ENCODE peak calls at places on chromosomes 16 and 17, in five cellular contexts. G is H1, M is neuronal stem cell, Q is H9, V is trophoblast cell. B is an unnamed sample.

GRCh38 chr16:57503366-57503765 is 17.1 kb upstream of the DOK4 start:
- DNase-seq in V (no peak), G (no peak), Q (peak), M (no peak), B (no peak)

GRCh38 chr17:48468299-48468698 is 38.3 kb upstream of the SKAP1 start:
- DNase-seq in V (no peak), Q (no peak), G (no peak), M (no peak), B (no peak)

GRCh38 chr17:29149431-29150064 is 30.6 kb downstream of the MYO18A start:
- DNase-seq in M (no peak), V (no peak), Q (peak), G (no peak), B (no peak)

GRCh38 chr17:422196-422930 is 69.8 kb upstream of the RPH3AL start:
- DNase-seq in Q (no peak), G (no peak), V (peak), M (no peak), B (no peak)

GRCh38 chr17:42333053-42333452 is 44.8 kb downstream of the STAT5A start:
- DNase-seq in V (no peak), G (no peak), M (no peak), Q (no peak), B (no peak)

GRCh38 chr16:9790199-9790598 is 392.0 kb downstream of the GRIN2A start:
- DNase-seq in Q (no peak), M (no peak), G (no peak), V (no peak), B (no peak)

GRCh38 chr16:84785843-84786538 is 33.8 kb upstream of the CRISPLD2 start:
- DNase-seq in G (no peak), V (no peak), Q (no peak), M (no peak), B (peak)

GRCh38 chr17:20154601-20155000 is 145.4 kb downstream of the SPECC1 start:
- DNase-seq in M (no peak), G (no peak), Q (no peak), V (no peak), B (no peak)

GRCh38 chr17:80781188-80781577 is 210.5 kb upstream of the CHMP6 start:
- DNase-seq in G (no peak), Q (no peak), V (no peak), M (no peak), B (no peak)

GRCh38 chr16:67800252-67801046 is 5.9 kb downstream of the RANBP10 start:
- DNase-seq in Q (no peak), M (no peak), G (no peak), V (no peak), B (peak)

GRCh38 chr17:82193520-82194236 is 19.0 kb downstream of the CCDC57 start:
- DNase-seq in M (no peak), V (no peak), Q (no peak), G (no peak), B (no peak)

GRCh38 chr17:52159159-52159809 is 770 bp upstream of the CA10 start:
- DNase-seq in G (no peak), Q (peak), M (no peak), V (no peak), B (no peak)

GRCh38 chr16:23640669-23640958 is 496 bp downstream of the PALB2 start:
- DNase-seq in M (no peak), G (no peak), V (no peak), Q (no peak), B (no peak)

GRCh38 chr17:73718912-73719311 is 74.7 kb upstream of the SDK2 start:
- DNase-seq in G (no peak), V (no peak), M (no peak), Q (no peak), B (peak)

GRCh38 chr16:58088116-58088515 is 41.1 kb downstream of the CFAP20 start:
- DNase-seq in M (no peak), G (no peak), Q (no peak), V (no peak), B (no peak)

GRCh38 chr17:5950871-5951270 is 119.3 kb upstream of the WSCD1 start:
- DNase-seq in Q (no peak), V (no peak), M (no peak), G (no peak), B (no peak)

GRCh38 chr16:85520853-85521736 is 92.0 kb upstream of the GSE1 start:
- DNase-seq in Q (no peak), V (peak), G (no peak), M (no peak), B (no peak)

GRCh38 chr17:42809250-42809649 is 10.6 kb downstream of the CNTD1 start:
- DNase-seq in G (no peak), V (peak), Q (no peak), M (no peak), B (peak)

GRCh38 chr16:83532634-83533033 is 275.1 kb upstream of the HSBP1 start:
- DNase-seq in G (no peak), M (no peak), Q (no peak), V (no peak), B (no peak)

GRCh38 chr17:37488009-37488604 is 1.6 kb upstream of the DUSP14 start:
- DNase-seq in Q (no peak), M (no peak), V (peak), G (no peak), B (peak)

GRCh38 chr16:15517743-15518142 is 83.4 kb downstream of the BMERB1 start:
- DNase-seq in M (no peak), G (no peak), V (no peak), Q (no peak), B (no peak)

GRCh38 chr16:28163699-28164584 is 47.8 kb downstream of the XPO6 start:
- DNase-seq in V (no peak), Q (no peak), G (no peak), M (no peak), B (peak)

GRCh38 chr17:62147284-62147683 is 82.2 kb upstream of the MED13 start:
- DNase-seq in G (no peak), Q (no peak), M (no peak), V (no peak), B (no peak)

GRCh38 chr17:62149961-62150360 is 84.9 kb upstream of the MED13 start:
- DNase-seq in G (no peak), Q (no peak), V (no peak), M (no peak), B (no peak)

GRCh38 chr17:62150471-62150870 is 85.4 kb upstream of the MED13 start:
- DNase-seq in Q (no peak), M (no peak), V (no peak), G (no peak), B (no peak)
- H2BK12ac ChIP-seq in Q (no peak), M (no peak), V (no peak), G (no peak), B (no peak)

GRCh38 chr16:88367560-88367959 is 15.2 kb upstream of the ZNF469 start:
- DNase-seq in G (no peak), Q (no peak), M (no peak), V (no peak), B (no peak)

GRCh38 chr16:88370365-88370764 is 12.4 kb upstream of the ZNF469 start:
- DNase-seq in M (no peak), Q (no peak), V (no peak), G (no peak), B (no peak)

GRCh38 chr16:88368036-88368435 is 14.7 kb upstream of the ZNF469 start:
- DNase-seq in M (no peak), G (no peak), V (no peak), Q (no peak), B (no peak)

GRCh38 chr16:88369447-88370008 is 13.2 kb upstream of the ZNF469 start:
- DNase-seq in Q (no peak), G (no peak), M (no peak), V (no peak), B (no peak)

DNA sequence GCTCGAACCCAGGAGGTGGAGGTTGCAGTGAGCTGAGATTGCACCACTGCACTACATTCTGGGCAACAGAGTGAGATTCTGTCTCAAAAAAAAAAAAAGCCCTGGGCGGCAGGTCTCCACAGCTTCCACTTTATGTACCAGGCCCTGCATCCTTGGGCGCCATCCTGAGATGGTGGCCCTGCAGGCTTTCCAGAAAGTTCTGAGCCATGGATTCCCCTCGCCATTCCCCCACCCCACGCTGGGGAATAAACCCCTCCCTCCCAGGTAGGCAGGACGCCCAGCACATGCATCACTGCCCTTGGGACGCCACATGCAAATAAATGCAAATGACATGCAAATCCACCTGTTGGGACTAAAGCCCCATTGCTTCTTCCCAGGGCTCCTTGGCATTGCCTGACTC is 13.8 kb upstream of the ZNF469 start:
- DNase-seq in M (no peak), G (no peak), Q (no peak), V (no peak), B (no peak)
- H2BK12ac ChIP-seq in M (no peak), G (no peak), Q (no peak), V (no peak), B (no peak)

DNA sequence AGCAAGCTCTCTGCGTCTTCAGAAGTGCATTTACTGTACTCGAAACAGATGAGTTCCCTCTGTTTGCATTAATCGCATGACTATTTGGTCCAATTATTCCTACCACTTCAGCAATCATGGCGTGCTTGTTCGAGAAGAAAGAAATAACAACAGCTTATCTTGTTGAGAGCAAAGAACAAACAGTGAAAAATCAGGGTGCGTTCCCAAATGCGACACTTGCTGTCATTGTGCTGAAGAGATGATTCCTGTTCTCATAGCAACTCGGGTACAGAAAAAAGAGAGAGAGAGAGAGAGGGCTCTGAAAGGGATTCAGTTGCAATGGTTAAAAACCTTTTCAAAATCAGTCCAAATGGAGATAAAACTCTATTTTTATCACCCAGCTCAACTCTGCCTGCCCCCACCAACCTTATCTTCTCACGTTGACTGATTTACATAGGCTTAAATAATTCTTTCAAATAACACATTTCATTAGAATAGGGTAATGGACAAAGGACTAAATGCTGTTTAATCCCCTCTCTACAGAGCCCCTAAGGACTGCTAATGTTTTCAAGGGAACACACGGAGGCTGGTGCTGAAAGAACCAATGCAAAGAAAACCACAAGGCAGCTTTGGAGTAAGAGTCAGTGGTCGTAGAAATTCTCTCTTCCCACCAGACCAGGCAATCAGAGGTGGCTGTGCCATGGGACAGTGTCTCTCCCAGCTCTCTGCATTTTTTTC is 445.6 kb upstream of the MAF start:
- DNase-seq in V (no peak), Q (no peak), G (no peak), M (peak), B (no peak)
- H2BK12ac ChIP-seq in V (no peak), Q (no peak), G (no peak), M (no peak), B (no peak)

GRCh38 chr16:87383522-87384161 is at the start of gene FBXO31:
- DNase-seq in M (peak), Q (peak), G (peak), V (peak), B (peak)

GRCh38 chr16:87384162-87384999 is 805 bp upstream of the FBXO31 start:
- DNase-seq in M (no peak), Q (peak), V (peak), G (no peak), B (no peak)

GRCh38 chr16:87380403-87380802 is 3.2 kb downstream of the FBXO31 start:
- DNase-seq in M (no peak), Q (no peak), G (no peak), V (no peak), B (no peak)

GRCh38 chr16:87382023-87382785 is 1.4 kb downstream of the FBXO31 start:
- DNase-seq in V (no peak), Q (no peak), G (no peak), M (no peak), B (peak)

GRCh38 chr16:87380875-87381274 is 2.7 kb downstream of the FBXO31 start:
- DNase-seq in V (no peak), M (no peak), G (no peak), Q (no peak), B (peak)
- H2BK12ac ChIP-seq in V (no peak), M (no peak), G (no peak), Q (no peak), B (no peak)

GRCh38 chr16:87569601-87570559 is 32.4 kb upstream of the JPH3 start:
- DNase-seq in M (no peak), V (no peak), G (no peak), Q (no peak), B (no peak)

GRCh38 chr16:87570564-87570937 is 31.8 kb upstream of the JPH3 start:
- DNase-seq in G (no peak), V (no peak), Q (no peak), M (no peak), B (no peak)

GRCh38 chr16:87570938-87571867 is 31.1 kb upstream of the JPH3 start:
- DNase-seq in Q (peak), G (peak), M (no peak), V (peak), B (peak)

GRCh38 chr16:87572959-87573358 is 29.3 kb upstream of the JPH3 start:
- DNase-seq in M (no peak), G (no peak), Q (no peak), V (no peak), B (no peak)

DNA sequence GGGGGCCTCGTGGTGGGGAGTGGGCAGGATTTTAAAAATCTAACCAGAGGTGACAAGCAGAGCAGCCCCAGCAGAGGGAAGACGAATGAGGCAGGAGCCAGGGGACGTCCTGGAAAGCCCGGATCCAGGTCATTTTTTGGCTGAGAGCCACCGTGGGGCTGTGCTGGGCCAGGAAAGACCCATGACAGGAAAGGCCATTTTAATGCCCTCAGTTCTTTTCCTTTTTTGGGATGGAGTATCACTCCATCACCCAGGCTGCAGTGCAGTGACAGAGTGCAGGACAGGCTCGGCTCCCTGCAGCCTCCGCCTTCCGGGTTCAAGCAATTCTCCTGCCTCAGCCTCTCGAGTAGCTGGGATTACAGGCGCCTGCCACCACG is 30.5 kb upstream of the JPH3 start:
- DNase-seq in V (no peak), M (no peak), Q (no peak), G (no peak), B (no peak)
- H2BK12ac ChIP-seq in V (no peak), M (no peak), Q (no peak), G (no peak), B (no peak)

GRCh38 chr16:69498926-69499325 is 66.8 kb upstream of the NFAT5 start:
- DNase-seq in G (no peak), V (peak), M (no peak), Q (no peak), B (no peak)
- H2BK12ac ChIP-seq in G (no peak), V (no peak), M (no peak), Q (no peak), B (no peak)